ENCODE peak calls at places on chromosomes 5 and 9, in five cellular contexts. V is breast epithelium, A is endothelial cell of umbilical vein, F is HCT116, R is sigmoid colon. P is an unnamed sample.

GRCh38 chr5:172801184-172801671 is 30.2 kb upstream of the DUSP1 start:
- DNase-seq in R (no peak), V (no peak), F (no peak), A (no peak), P (no peak)

GRCh38 chr5:135462304-135462703 is 10.2 kb upstream of the TIFAB start:
- DNase-seq in V (no peak), R (peak), F (peak), A (peak), P (no peak)

GRCh38 chr9:131546336-131547084 is 1.2 kb downstream of the PRRT1B start:
- DNase-seq in A (peak), R (no peak), V (no peak), F (no peak), P (no peak)

GRCh38 chr5:103375863-103376591 is 117.5 kb downstream of the MACIR start:
- DNase-seq in R (no peak), F (no peak), A (no peak), V (no peak), P (no peak)

GRCh38 chr5:135745897-135746500 is 88.5 kb upstream of the SLC25A48 start:
- DNase-seq in A (no peak), R (no peak), V (no peak), F (no peak), P (peak)

GRCh38 chr5:126456217-126456616 is 33.0 kb downstream of the GRAMD2B start:
- DNase-seq in F (no peak), R (no peak), A (no peak), V (no peak), P (no peak)

GRCh38 chr5:139019880-139020279 is 144.7 kb upstream of the LRRTM2 start:
- DNase-seq in R (no peak), F (no peak), V (no peak), A (no peak), P (peak)

GRCh38 chr9:69925452-69925851 is 104.8 kb downstream of the CFAP95 start:
- DNase-seq in A (no peak), F (no peak), V (no peak), R (no peak), P (no peak)

GRCh38 chr5:172107606-172108005 is 80.4 kb downstream of the STK10 start:
- DNase-seq in V (no peak), A (no peak), F (no peak), R (no peak), P (no peak)

GRCh38 chr5:16061163-16061562 is 118.4 kb downstream of the MARCHF11 start:
- DNase-seq in R (no peak), A (no peak), V (no peak), F (no peak), P (no peak)

GRCh38 chr9:22008662-22009562 is at the start of gene CDKN2B:
- DNase-seq in A (peak), R (peak), F (peak), V (peak), P (peak)

GRCh38 chr5:139492700-139493192 is 10.2 kb upstream of the STING1 start:
- DNase-seq in R (no peak), V (no peak), A (peak), F (no peak), P (no peak)

GRCh38 chr9:35731415-35732184 is 395 bp downstream of the TLN1 start:
- DNase-seq in V (no peak), R (no peak), F (no peak), A (no peak), P (no peak)

GRCh38 chr5:65926276-65926761 is at the start of gene ERBIN:
- DNase-seq in V (peak), F (no peak), R (peak), A (peak), P (peak)

GRCh38 chr9:110255064-110255416 is 1.3 kb downstream of the TXN start:
- DNase-seq in F (no peak), A (no peak), R (no peak), V (no peak), P (no peak)

GRCh38 chr9:16925426-16925825 is 55.0 kb upstream of the BNC2 start:
- DNase-seq in A (no peak), F (no peak), R (no peak), V (no peak), P (no peak)

DNA sequence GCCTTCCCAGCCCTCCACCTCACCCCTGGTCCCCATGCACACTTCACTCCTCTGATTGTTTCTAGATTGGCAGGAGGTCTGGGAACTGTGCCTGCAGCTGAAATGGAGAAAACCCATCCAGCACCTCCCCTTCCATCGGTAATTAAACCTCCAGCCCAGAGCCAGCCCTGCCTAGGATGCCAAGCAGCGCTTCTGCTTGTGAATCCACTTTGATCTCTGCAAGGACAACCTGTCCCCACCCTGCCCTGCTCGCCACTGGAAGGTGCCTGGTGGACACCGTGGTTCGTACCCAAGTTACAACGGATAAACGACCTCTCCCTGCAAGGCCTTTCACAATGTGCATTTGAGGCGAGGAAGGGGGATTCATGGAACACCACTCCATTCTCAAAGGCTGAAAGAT is 50.6 kb downstream of the IRX2 start:
- DNase-seq in A (no peak), R (peak), V (no peak), F (no peak), P (no peak)
- TF ChIP-seq CTCF in A (no peak), R (no peak), V (no peak), F (no peak), P (no peak)

GRCh38 chr5:141564216-141564692 is 54.5 kb downstream of the DIAPH1 start:
- DNase-seq in R (peak), A (peak), F (peak), V (no peak), P (no peak)
- TF ChIP-seq POLR2AphosphoS5 in R (peak), A (peak), F (peak), V (peak), P (peak)

GRCh38 chr5:32850792-32851191 is 139.7 kb downstream of the NPR3 start:
- DNase-seq in R (no peak), F (no peak), V (no peak), A (no peak), P (no peak)

GRCh38 chr5:32851774-32852173 is 140.7 kb downstream of the NPR3 start:
- DNase-seq in R (no peak), F (no peak), A (no peak), V (no peak), P (no peak)

GRCh38 chr5:32848681-32849080 is 137.6 kb downstream of the NPR3 start:
- DNase-seq in V (no peak), A (no peak), F (no peak), R (no peak), P (no peak)

GRCh38 chr5:32854473-32854872 is 143.4 kb downstream of the NPR3 start:
- DNase-seq in A (no peak), R (no peak), V (no peak), F (no peak), P (no peak)

DNA sequence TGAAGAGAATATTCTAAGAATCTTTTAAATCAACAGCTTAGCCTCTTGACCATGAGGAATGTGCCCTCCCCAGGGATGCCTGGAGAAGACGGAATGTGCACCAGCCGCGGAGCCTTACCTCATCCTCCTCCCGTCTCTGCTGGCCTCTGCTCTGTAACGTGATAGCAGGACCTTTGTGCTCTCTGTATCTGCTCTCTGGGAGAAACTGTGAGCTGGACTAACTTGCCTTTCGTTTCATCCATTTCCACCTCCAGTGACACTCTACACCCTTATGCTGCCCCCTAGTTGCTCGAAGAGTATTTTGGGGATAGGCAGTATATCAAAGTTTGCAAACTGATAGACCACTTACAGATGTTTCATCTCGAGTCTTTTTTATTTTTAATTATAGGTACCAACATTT is 141.4 kb downstream of the NPR3 start:
- DNase-seq in R (no peak), F (no peak), A (no peak), V (no peak), P (no peak)
- TF ChIP-seq CTCF in R (no peak), F (peak), A (no peak), V (no peak), P (no peak)

GRCh38 chr5:168238422-168238821 is 53.0 kb upstream of the WWC1 start:
- DNase-seq in R (no peak), F (no peak), A (no peak), V (no peak), P (no peak)
- TF ChIP-seq POLR2AphosphoS5 in R (no peak), F (no peak), A (no peak), V (no peak), P (no peak)

DNA sequence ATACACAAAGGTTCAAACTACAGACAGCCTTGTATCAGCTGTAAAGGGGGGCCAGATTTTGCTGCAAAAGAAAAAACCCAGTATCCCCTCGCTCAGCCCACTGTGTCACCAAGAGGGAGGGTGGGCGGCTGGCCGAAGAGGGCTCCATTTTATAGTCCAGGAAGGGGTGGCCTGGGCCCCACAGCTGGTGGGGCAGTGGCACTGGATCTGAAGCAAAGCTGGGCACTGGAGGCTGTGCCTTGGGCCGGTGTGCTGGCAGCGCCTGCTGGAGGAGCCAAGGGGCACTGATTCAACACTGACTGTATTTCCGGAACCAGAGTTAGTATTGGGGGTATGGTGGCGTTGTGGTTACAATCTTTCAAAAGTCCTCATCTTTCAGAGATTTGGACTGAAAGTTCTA is 9.1 kb downstream of the BRD3 start:
- DNase-seq in A (peak), V (peak), R (peak), F (no peak), P (no peak)
- TF ChIP-seq CTCF in A (no peak), V (no peak), R (no peak), F (no peak), P (no peak)

GRCh38 chr5:142070000-142070399 is 38.6 kb upstream of the NDFIP1 start:
- DNase-seq in V (no peak), R (no peak), F (no peak), A (no peak), P (no peak)

GRCh38 chr5:142063376-142063775 is 45.2 kb upstream of the NDFIP1 start:
- DNase-seq in R (no peak), F (no peak), A (no peak), V (no peak), P (no peak)

GRCh38 chr5:142070734-142071133 is 37.8 kb upstream of the NDFIP1 start:
- DNase-seq in A (no peak), R (no peak), V (no peak), F (no peak), P (no peak)

GRCh38 chr5:142063878-142064331 is 44.7 kb upstream of the NDFIP1 start:
- DNase-seq in V (no peak), F (no peak), A (peak), R (peak), P (no peak)

DNA sequence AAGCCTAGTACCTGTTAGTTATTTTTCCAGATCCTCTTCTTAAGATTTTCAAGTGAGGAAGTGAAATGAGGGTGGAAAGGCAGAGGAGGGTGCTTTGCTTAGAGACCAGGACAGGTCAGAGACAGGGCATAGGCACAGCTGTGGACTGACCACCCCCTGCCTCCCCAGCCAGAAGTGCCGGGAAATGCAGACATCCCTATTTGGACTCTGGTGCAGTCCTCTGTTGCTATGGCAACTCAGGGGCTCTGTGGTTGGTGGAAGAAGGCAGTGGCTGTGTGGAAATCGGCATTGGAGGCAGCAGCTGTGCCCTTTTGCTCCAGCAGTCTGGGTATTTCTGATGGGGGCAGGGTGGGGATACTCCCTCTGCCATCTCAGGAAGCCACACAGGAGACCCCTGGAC is 43.3 kb upstream of the NDFIP1 start:
- DNase-seq in V (no peak), F (no peak), R (no peak), A (no peak), P (no peak)
- TF ChIP-seq POLR2AphosphoS5 in V (no peak), F (no peak), R (no peak), A (no peak), P (no peak)

GRCh38 chr9:72807765-72808445 is 144.9 kb downstream of the ALDH1A1 start:
- DNase-seq in A (peak), F (peak), V (no peak), R (no peak), P (no peak)
- TF ChIP-seq CTCF in A (peak), F (peak), V (no peak), R (no peak), P (peak)